ENCODE peak calls at places on chromosomes 16 and 17, in six cellular contexts. One of them, this sample, is unnamed.

GRCh38 chr17:71287246-71287828 is 833.5 kb upstream of the SOX9 start:
- DNase-seq in adrenal gland: no peak
- DNase-seq in A549: no peak
- DNase-seq in amniotic stem cell: no peak
- DNase-seq in activated naive CD4-positive, alpha-beta T cell treated with anti-CD3 and anti-CD28 coated beads, Interleukin-2, amount 50 U/mL, for 16 hours: no peak
- DNase-seq in H1: no peak
- DNase-seq in this sample: no peak

GRCh38 chr16:69706256-69706974 is 19.9 kb downstream of the NQO1 start:
- DNase-seq in adrenal gland: no peak
- DNase-seq in A549: no peak
- DNase-seq in amniotic stem cell: no peak
- DNase-seq in activated naive CD4-positive, alpha-beta T cell treated with anti-CD3 and anti-CD28 coated beads, Interleukin-2, amount 50 U/mL, for 16 hours: no peak
- DNase-seq in H1: no peak
- DNase-seq in this sample: no peak

GRCh38 chr16:56625943-56626654 is 518 bp downstream of the MT1E start:
- DNase-seq in adrenal gland: peak
- DNase-seq in A549: no peak
- DNase-seq in amniotic stem cell: no peak
- DNase-seq in activated naive CD4-positive, alpha-beta T cell treated with anti-CD3 and anti-CD28 coated beads, Interleukin-2, amount 50 U/mL, for 16 hours: no peak
- DNase-seq in H1: no peak
- DNase-seq in this sample: no peak

GRCh38 chr16:10039220-10040096 is 142.8 kb downstream of the GRIN2A start:
- DNase-seq in adrenal gland: no peak
- DNase-seq in A549: peak
- DNase-seq in amniotic stem cell: no peak
- DNase-seq in activated naive CD4-positive, alpha-beta T cell treated with anti-CD3 and anti-CD28 coated beads, Interleukin-2, amount 50 U/mL, for 16 hours: no peak
- DNase-seq in H1: no peak
- DNase-seq in this sample: no peak

GRCh38 chr17:67531291-67531690 is 154.2 kb downstream of the PITPNC1 start:
- DNase-seq in adrenal gland: peak
- DNase-seq in A549: no peak
- DNase-seq in amniotic stem cell: no peak
- DNase-seq in activated naive CD4-positive, alpha-beta T cell treated with anti-CD3 and anti-CD28 coated beads, Interleukin-2, amount 50 U/mL, for 16 hours: no peak
- DNase-seq in H1: no peak
- DNase-seq in this sample: no peak

GRCh38 chr17:1275962-1276736 is 3.3 kb upstream of the TRARG1 start:
- DNase-seq in adrenal gland: peak
- DNase-seq in A549: peak
- DNase-seq in amniotic stem cell: peak
- DNase-seq in activated naive CD4-positive, alpha-beta T cell treated with anti-CD3 and anti-CD28 coated beads, Interleukin-2, amount 50 U/mL, for 16 hours: peak
- DNase-seq in H1: no peak
- DNase-seq in this sample: peak

GRCh38 chr17:76421054-76421427 is 31.9 kb downstream of the UBE2O start:
- DNase-seq in adrenal gland: no peak
- DNase-seq in A549: no peak
- DNase-seq in amniotic stem cell: no peak
- DNase-seq in activated naive CD4-positive, alpha-beta T cell treated with anti-CD3 and anti-CD28 coated beads, Interleukin-2, amount 50 U/mL, for 16 hours: no peak
- DNase-seq in H1: no peak
- DNase-seq in this sample: no peak

GRCh38 chr17:74815671-74816370 is 39.7 kb upstream of the NAT9 start:
- DNase-seq in adrenal gland: no peak
- DNase-seq in A549: no peak
- DNase-seq in amniotic stem cell: no peak
- DNase-seq in activated naive CD4-positive, alpha-beta T cell treated with anti-CD3 and anti-CD28 coated beads, Interleukin-2, amount 50 U/mL, for 16 hours: no peak
- DNase-seq in H1: no peak
- DNase-seq in this sample: no peak

GRCh38 chr17:28875856-28876564 is 21.2 kb downstream of the ERAL1 start:
- DNase-seq in adrenal gland: no peak
- DNase-seq in A549: no peak
- DNase-seq in amniotic stem cell: no peak
- DNase-seq in activated naive CD4-positive, alpha-beta T cell treated with anti-CD3 and anti-CD28 coated beads, Interleukin-2, amount 50 U/mL, for 16 hours: no peak
- DNase-seq in H1: no peak
- DNase-seq in this sample: peak